ENCODE peak calls at places on chromosomes 1 and 21, in seven cellular contexts. A, I, T, F, O, B and R are unnamed samples. For H3K27me3, the result is how much of the 10 kb centered on the place peaks cover.

GRCh38 chr1:226820935-226821718 is 49.3 kb upstream of the PSEN2 start:
- DNase-seq in A (peak), I (peak), T (peak), F (peak), O (peak), B (no peak), R (no peak)

GRCh38 chr1:59083946-59084865 is 212.7 kb upstream of the FGGY start:
- DNase-seq in A (no peak), I (peak), T (no peak), F (no peak), O (no peak), B (peak), R (no peak)

GRCh38 chr1:35243681-35244080 is 24.8 kb upstream of the ZMYM4 start:
- DNase-seq in A (no peak), I (no peak), T (no peak), F (peak), O (no peak), B (no peak), R (no peak)

GRCh38 chr1:171595324-171595723 is 26.7 kb upstream of the MYOCOS start:
- DNase-seq in A (peak), I (peak), T (no peak), F (no peak), O (no peak), B (no peak), R (no peak)

GRCh38 chr1:154791292-154792278 is 78.5 kb downstream of the KCNN3 start:
- DNase-seq in A (peak), I (peak), T (no peak), F (no peak), O (no peak), B (no peak), R (peak)

GRCh38 chr1:17874665-17875064 is 119.5 kb downstream of the ACTL8 start:
- DNase-seq in A (peak), I (peak), T (no peak), F (no peak), O (no peak), B (peak), R (no peak)

GRCh38 chr1:202628646-202629215 is 81.5 kb downstream of the SYT2 start:
- DNase-seq in A (no peak), I (no peak), T (no peak), F (no peak), O (no peak), B (no peak), R (no peak)

GRCh38 chr1:45802343-45803298 is 791 bp upstream of the MAST2 start:
- DNase-seq in A (peak), I (peak), T (peak), F (peak), O (peak), B (peak), R (peak)

GRCh38 chr1:15290382-15290781 is 43.4 kb downstream of the FHAD1 start:
- DNase-seq in A (peak), I (peak), T (no peak), F (no peak), O (no peak), B (no peak), R (no peak)

GRCh38 chr1:58065520-58065919 is 481.0 kb downstream of the OMA1 start:
- DNase-seq in A (no peak), I (no peak), T (no peak), F (no peak), O (no peak), B (peak), R (no peak)

GRCh38 chr1:7549277-7549676 is 221.8 kb upstream of the VAMP3 start:
- DNase-seq in A (peak), I (peak), T (no peak), F (peak), O (no peak), B (no peak), R (no peak)

GRCh38 chr1:182598296-182598695 is 5.9 kb downstream of the RGS16 start:
- DNase-seq in A (no peak), I (no peak), T (no peak), F (no peak), O (no peak), B (no peak), R (no peak)

GRCh38 chr1:226891846-226892533 is 21.6 kb downstream of the PSEN2 start:
- DNase-seq in A (peak), I (peak), T (no peak), F (peak), O (no peak), B (no peak), R (no peak)

GRCh38 chr1:99603699-99604595 is 42.0 kb upstream of the PALMD start:
- DNase-seq in A (peak), I (peak), T (no peak), F (no peak), O (no peak), B (no peak), R (no peak)

GRCh38 chr21:23452384-23453083 is 2154.7 kb downstream of the MRPL39 start:
- DNase-seq in A (no peak), I (no peak), T (no peak), F (no peak), O (no peak), B (peak), R (no peak)

GRCh38 chr1:1889847-1890505 is 911 bp downstream of the GNB1 start:
- DNase-seq in A (peak), I (peak), T (no peak), F (peak), O (peak), B (peak), R (peak)

GRCh38 chr21:28253378-28253777 is 739.3 kb downstream of the LTN1 start:
- DNase-seq in A (peak), I (peak), T (no peak), F (no peak), O (no peak), B (no peak), R (no peak)

GRCh38 chr1:38783659-38784229 is 75.8 kb downstream of the RRAGC start:
- DNase-seq in A (no peak), I (peak), T (peak), F (no peak), O (no peak), B (peak), R (no peak)

GRCh38 chr1:28297826-28298225 is 31.0 kb upstream of the MED18 start:
- DNase-seq in A (no peak), I (no peak), T (no peak), F (no peak), O (no peak), B (no peak), R (no peak)

GRCh38 chr1:1212780-1213152 is 1.2 kb downstream of the TNFRSF4 start:
- DNase-seq in A (no peak), I (no peak), T (no peak), F (peak), O (peak), B (no peak), R (no peak)

GRCh38 chr1:60916926-60917325 is 165.4 kb upstream of the NFIA start:
- DNase-seq in A (no peak), I (no peak), T (no peak), F (no peak), O (no peak), B (peak), R (no peak)

GRCh38 chr1:175900171-175900570 is 156.8 kb upstream of the TNR start:
- DNase-seq in A (peak), I (peak), T (no peak), F (no peak), O (no peak), B (no peak), R (no peak)
- H3K27me3 ChIP-seq in A (under half), I (under half), T (under half), F (under half), O (under half), B (under half), R (under half)

GRCh38 chr1:32984829-32985310 is 20.3 kb upstream of the RNF19B start:
- DNase-seq in A (no peak), I (no peak), T (no peak), F (no peak), O (no peak), B (no peak), R (no peak)
- H3K27ac ChIP-seq in A (peak), I (no peak), T (no peak), F (no peak), O (no peak), B (no peak), R (no peak)

DNA sequence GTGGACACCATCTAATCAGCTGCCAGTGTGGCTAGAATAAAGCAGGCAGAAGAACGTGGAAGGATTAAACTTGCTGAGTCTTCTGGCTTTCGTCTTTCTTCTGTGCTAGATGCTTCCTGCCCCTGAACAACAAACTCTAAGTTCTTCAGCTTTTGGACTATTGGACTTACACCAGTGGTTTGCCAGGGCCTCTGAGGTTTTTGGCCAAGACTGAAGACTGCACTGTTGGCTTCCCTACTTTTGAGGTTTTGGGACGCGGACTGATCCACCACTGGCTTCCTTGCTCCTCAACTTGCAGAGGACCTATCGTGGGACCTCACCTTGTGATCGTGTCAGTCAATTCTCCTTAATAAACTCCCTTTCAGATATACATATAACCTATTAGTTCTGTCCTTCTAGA is 696.1 kb upstream of the NCAM2 start:
- DNase-seq in A (no peak), I (no peak), T (no peak), F (no peak), O (no peak), B (no peak), R (no peak)
- H3K27me3 ChIP-seq in A (under half), I (under half), T (under half), F (under half), O (under half), B (under half), R (under half)

GRCh38 chr1:114694540-114695310 is 621 bp downstream of the AMPD1 start:
- DNase-seq in A (no peak), I (no peak), T (no peak), F (no peak), O (no peak), B (no peak), R (no peak)

GRCh38 chr1:114692947-114693346 is 2.4 kb downstream of the AMPD1 start:
- DNase-seq in A (no peak), I (no peak), T (no peak), F (no peak), O (no peak), B (no peak), R (no peak)

GRCh38 chr1:114695430-114696093 is at the start of gene AMPD1:
- DNase-seq in A (peak), I (peak), T (no peak), F (no peak), O (no peak), B (no peak), R (no peak)

GRCh38 chr1:114700026-114700600 is 4.8 kb upstream of the AMPD1 start:
- DNase-seq in A (peak), I (peak), T (no peak), F (no peak), O (no peak), B (no peak), R (no peak)

DNA sequence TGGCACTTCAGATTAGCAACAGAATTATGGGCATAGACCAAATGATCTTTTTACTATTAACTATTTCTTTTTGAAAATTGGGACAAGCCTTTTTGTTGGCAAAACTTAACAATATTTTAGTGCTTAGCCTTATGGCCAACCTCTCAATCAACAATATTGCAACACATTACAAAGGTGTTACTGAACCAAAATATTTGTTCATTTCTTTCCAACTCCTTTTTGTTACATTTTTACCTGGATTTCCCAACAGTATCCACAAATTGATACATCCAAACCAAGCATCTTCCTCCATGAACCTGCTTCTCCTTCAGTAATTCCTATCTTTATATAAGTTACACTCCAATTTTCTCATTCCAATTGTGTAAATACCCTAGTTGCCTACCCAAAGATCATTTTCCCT is 1.5 kb upstream of the AMPD1 start:
- DNase-seq in A (no peak), I (no peak), T (no peak), F (no peak), O (no peak), B (no peak), R (no peak)
- H3K27ac ChIP-seq in A (no peak), I (no peak), T (no peak), F (no peak), O (no peak), B (no peak), R (no peak)